ENCODE peak calls at places on chromosomes 11 and 22, in six cellular contexts. U is fibroblast of the aortic adventitia, L is upper lobe of right lung, K is astrocyte of the spinal cord, O is heart right ventricle, E is AG04449. W is an unnamed sample.

GRCh38 chr11:36009469-36009868 is 65.6 kb downstream of the LDLRAD3 start:
- DNase-seq in U (peak; percentile 73), L (no peak), K (peak; percentile 75), O (no peak), E (no peak), W (no peak)

GRCh38 chr22:49923445-49923844 is 5.0 kb downstream of the CRELD2 start:
- DNase-seq in U (no peak), L (no peak), K (no peak), O (no peak), E (no peak), W (no peak)

GRCh38 chr11:47858169-47858543 is 10.0 kb upstream of the NUP160 start:
- DNase-seq in U (peak; percentile 95), L (no peak), K (peak; percentile 42), O (no peak), E (no peak), W (no peak)

GRCh38 chr22:50694099-50694498 is 21.5 kb downstream of the SHANK3 start:
- DNase-seq in U (peak; percentile 20), L (no peak), K (peak; percentile 8), O (no peak), E (no peak), W (no peak)

GRCh38 chr11:64900263-64900678 is 16.7 kb downstream of the ATG2A start:
- DNase-seq in U (no peak), L (no peak), K (peak; percentile 8), O (no peak), E (no peak), W (no peak)

GRCh38 chr11:63508009-63508408 is 2.1 kb downstream of the LGALS12 start:
- DNase-seq in U (no peak), L (peak; percentile 68), K (no peak), O (peak; percentile 30), E (no peak), W (no peak)

GRCh38 chr11:62337682-62338181 is 484 bp downstream of the ASRGL1 start:
- DNase-seq in U (no peak), L (peak; percentile 69), K (no peak), O (peak; percentile 19), E (no peak), W (no peak)

GRCh38 chr11:72965672-72966071 is 151.5 kb downstream of the ATG16L2 start:
- DNase-seq in U (no peak), L (no peak), K (no peak), O (no peak), E (no peak), W (no peak)

GRCh38 chr11:69013009-69013951 is at the start of gene MRGPRF:
- DNase-seq in U (peak; percentile 92), L (peak; percentile 79), K (peak; percentile 82), O (peak; percentile 92), E (no peak), W (no peak)

GRCh38 chr11:34570584-34570983 is 50.3 kb upstream of the EHF start:
- DNase-seq in U (peak; percentile 12), L (no peak), K (peak; percentile 26), O (no peak), E (no peak), W (no peak)

GRCh38 chr22:26536762-26537134 is 24.5 kb upstream of the TFIP11 start:
- DNase-seq in U (no peak), L (no peak), K (no peak), O (no peak), E (no peak), W (no peak)
- TF ChIP-seq CTCF in U (no peak), L (no peak), K (no peak), O (no peak), E (no peak), W (no peak)

GRCh38 chr11:12100429-12100828 is 10.0 kb upstream of the MICAL2 start:
- DNase-seq in U (no peak), L (no peak), K (no peak), O (no peak), E (no peak), W (no peak)

GRCh38 chr11:12101318-12101717 is 9.1 kb upstream of the MICAL2 start:
- DNase-seq in U (no peak), L (no peak), K (no peak), O (no peak), E (no peak), W (no peak)

GRCh38 chr11:12100886-12101285 is 9.5 kb upstream of the MICAL2 start:
- DNase-seq in U (peak; percentile 29), L (peak; percentile 82), K (no peak), O (no peak), E (no peak), W (no peak)

GRCh38 chr11:12098601-12099000 is 11.8 kb upstream of the MICAL2 start:
- DNase-seq in U (no peak), L (no peak), K (no peak), O (no peak), E (no peak), W (no peak)

DNA sequence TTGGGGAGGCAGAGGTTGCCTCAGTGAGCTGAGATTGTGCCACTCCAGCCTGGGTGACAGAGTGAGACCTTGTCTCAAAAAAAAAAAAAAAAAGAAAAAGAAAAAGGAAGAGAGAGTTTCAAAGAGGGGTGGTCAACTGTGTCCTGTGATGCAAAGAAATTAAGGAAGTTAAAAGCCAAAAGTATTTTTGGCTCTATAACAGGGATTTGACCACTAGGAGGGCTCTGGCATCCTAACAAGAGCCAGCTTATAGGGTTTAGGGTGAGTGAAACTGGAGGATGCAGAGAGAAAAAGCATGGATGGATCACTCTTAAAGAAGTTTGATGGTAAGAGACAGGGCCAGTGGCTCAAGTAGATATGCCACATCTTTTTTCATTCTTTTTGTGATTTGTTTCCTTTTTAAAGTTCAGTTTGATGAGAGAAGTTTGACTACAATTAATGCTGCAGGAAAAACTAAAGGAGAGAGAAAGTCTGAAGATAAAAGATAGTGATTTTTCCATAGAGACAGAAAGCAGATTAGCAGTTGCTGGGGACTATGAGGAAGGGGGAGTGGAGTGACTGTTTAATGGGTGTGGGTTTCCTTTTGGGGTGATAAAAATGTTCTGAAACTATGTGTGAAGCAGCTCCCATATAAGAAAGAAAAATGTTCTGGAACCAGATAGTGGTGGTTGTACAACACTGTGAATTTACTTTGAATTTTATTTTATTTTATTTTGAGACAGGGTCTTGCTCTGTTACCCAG is 11.1 kb upstream of the MICAL2 start:
- DNase-seq in U (no peak), L (no peak), K (no peak), O (no peak), E (no peak), W (no peak)
- TF ChIP-seq CTCF in U (peak; percentile 23), L (no peak), K (peak; percentile 15), O (no peak), E (no peak), W (no peak)

GRCh38 chr11:44949160-44950035 is 1.3 kb downstream of the TP53I11 start:
- DNase-seq in U (peak; percentile 35), L (peak; percentile 75), K (no peak), O (peak; percentile 44), E (no peak), W (no peak)
- TF ChIP-seq CTCF in U (peak; percentile 49), L (peak; percentile 61), K (peak; percentile 56), O (peak; percentile 49), E (peak; percentile 62), W (peak; percentile 41)

DNA sequence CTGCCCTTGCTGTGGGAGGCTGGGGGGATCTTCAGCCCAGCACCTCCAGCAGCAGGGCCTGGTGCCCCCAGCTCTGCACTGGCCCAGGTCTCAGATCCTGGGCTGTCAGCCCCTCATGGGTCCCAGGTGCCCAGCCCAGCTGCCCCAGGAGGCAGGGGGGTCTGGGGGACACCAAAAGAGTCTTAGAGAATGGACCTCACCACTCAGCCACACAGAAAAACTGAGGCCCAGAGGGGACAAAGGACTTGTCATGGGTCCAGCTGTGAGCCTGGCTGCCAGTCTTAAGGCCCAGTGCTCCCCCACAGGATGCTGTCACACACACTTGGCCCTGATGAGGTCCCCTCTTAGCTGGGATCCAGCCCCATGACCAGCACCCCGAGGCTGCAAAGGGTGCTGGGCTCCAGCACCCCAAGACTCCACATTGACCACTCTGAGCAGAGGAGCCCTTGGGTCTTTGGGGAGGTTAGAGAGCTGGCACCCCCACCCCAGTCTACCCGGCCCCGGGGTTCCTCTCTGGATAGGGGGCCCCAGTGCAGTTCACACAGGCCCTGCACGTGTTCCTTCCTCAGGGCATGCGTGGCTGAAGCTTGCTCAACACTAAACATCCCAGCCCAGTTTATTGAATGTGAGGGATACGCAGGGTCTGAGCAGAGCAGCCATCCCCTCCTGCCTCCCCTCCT is 54.4 kb downstream of the IGLL5 start:
- DNase-seq in U (no peak), L (peak; percentile 46), K (no peak), O (no peak), E (no peak), W (peak; percentile 15)
- TF ChIP-seq CTCF in U (no peak), L (no peak), K (no peak), O (no peak), E (no peak), W (no peak)

GRCh38 chr11:128026596-128026995 is 560.8 kb downstream of the ETS1 start:
- DNase-seq in U (peak; percentile 96), L (no peak), K (peak; percentile 89), O (no peak), E (peak; percentile 89), W (no peak)

GRCh38 chr11:128022761-128023160 is 564.6 kb downstream of the ETS1 start:
- DNase-seq in U (no peak), L (no peak), K (no peak), O (no peak), E (no peak), W (no peak)

GRCh38 chr11:128022007-128022368 is 565.4 kb downstream of the ETS1 start:
- DNase-seq in U (peak; percentile 72), L (no peak), K (peak; percentile 61), O (no peak), E (no peak), W (no peak)

GRCh38 chr11:128018692-128019091 is 568.7 kb downstream of the ETS1 start:
- DNase-seq in U (no peak), L (no peak), K (no peak), O (no peak), E (no peak), W (no peak)

DNA sequence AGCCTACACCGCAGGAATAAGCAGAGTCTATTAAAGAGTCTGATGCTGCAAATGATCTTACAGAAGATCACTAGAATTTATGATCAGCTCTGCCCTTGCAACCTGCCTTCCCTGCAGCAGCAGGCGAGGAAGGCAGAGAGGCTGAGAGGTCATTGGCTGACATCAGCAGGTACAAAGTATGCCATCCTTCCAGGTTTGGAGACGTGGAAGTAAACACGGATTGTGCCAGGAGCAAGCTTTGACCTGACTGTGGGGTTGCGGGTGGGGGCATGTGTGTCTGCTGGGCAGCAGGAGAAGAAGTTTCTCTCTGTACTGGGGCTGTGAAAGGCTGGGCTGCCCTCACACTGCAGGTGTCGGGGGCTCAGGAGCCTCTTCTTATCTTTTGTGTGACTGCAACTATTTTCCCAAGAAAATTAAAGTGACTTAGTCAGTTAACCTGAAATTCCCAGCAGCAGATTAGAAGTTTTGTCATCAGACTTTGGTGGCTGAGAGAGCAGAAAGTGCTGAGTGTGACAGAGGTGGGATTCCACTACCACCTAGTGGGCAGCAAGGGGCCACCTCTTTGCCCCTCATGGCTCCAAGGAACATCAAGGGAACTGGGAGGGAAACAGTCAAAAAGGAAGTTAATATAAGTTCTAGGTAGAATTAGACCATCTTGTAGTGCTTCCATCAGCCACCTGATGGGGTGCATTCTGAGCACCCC is 565.9 kb downstream of the ETS1 start:
- DNase-seq in U (peak; percentile 46), L (no peak), K (no peak), O (no peak), E (no peak), W (no peak)
- TF ChIP-seq CTCF in U (peak; percentile 53), L (no peak), K (peak; percentile 44), O (peak; percentile 33), E (peak; percentile 52), W (no peak)

DNA sequence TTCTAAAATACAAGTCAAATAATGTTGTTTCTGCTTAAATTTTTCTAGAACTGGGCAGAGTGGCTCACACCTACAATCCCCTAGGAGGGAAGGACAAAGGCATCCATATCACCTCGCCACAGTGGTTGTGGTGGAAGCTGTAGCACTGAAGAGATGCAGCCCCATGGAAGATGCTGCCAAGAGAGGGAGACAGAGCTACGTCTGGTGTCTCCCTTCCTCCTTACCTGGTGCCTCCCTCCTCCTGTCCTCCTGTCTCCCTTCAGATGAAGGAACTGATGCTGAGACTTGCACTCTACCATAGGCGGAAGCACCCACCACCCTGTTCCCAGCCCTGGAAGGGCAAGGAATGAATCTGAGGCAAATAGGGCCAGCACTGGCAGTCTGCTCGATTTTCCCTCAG is 22.3 kb downstream of the MMP27 start:
- DNase-seq in U (no peak), L (no peak), K (no peak), O (no peak), E (no peak), W (no peak)
- TF ChIP-seq CTCF in U (no peak), L (no peak), K (no peak), O (no peak), E (no peak), W (no peak)